ENCODE peak calls at places on chromosomes 4 and X, in six cellular contexts. J is HFF-Myc; R is IMR-90; E is CD4-positive, alpha-beta T cell; G is body of pancreas; T is H9. W is an unnamed sample.

GRCh38 chr4:105472871-105473339 is 957 bp downstream of the PPA2 start:
- DNase-seq in R (no peak), T (no peak), G (no peak), E (no peak), J (peak), W (no peak)

GRCh38 chrX:110699109-110699508 is 96.5 kb downstream of the CHRDL1 start:
- DNase-seq in J (peak), G (no peak), T (no peak), E (no peak), R (no peak), W (no peak)

GRCh38 chrX:132615396-132616131 is 126.7 kb upstream of the MBNL3 start:
- DNase-seq in G (peak), J (no peak), R (peak), E (peak), T (peak), W (peak)

GRCh38 chr4:105140684-105141490 is 5.8 kb upstream of the TET2 start:
- DNase-seq in T (no peak), J (no peak), G (no peak), E (no peak), R (no peak), W (peak)

GRCh38 chrX:96102997-96103396 is 581.6 kb upstream of the DIAPH2 start:
- DNase-seq in T (no peak), R (no peak), J (no peak), E (no peak), G (no peak), W (no peak)

GRCh38 chrX:19130628-19131027 is 8.4 kb upstream of the ADGRG2 start:
- DNase-seq in T (no peak), J (no peak), G (no peak), R (no peak), E (no peak), W (no peak)

GRCh38 chr4:6134612-6135220 is 65.6 kb downstream of the JAKMIP1 start:
- DNase-seq in T (peak), R (no peak), E (no peak), G (no peak), J (no peak), W (no peak)

GRCh38 chr4:33722800-33723511 is 2521.4 kb downstream of the ARAP2 start:
- DNase-seq in G (no peak), T (no peak), J (no peak), E (no peak), R (no peak), W (no peak)

GRCh38 chr4:26325191-26325590 is 4.4 kb downstream of the RBPJ start:
- DNase-seq in T (no peak), G (peak), J (no peak), R (peak), E (no peak), W (no peak)

GRCh38 chr4:138113819-138114415 is 128.2 kb downstream of the SLC7A11 start:
- DNase-seq in J (no peak), G (no peak), T (no peak), E (no peak), R (peak), W (no peak)

GRCh38 chrX:105869676-105870075 is 47.3 kb downstream of the NRK start:
- DNase-seq in E (no peak), G (no peak), R (peak), J (no peak), T (no peak), W (no peak)

GRCh38 chrX:45309096-45309495 is 108.4 kb upstream of the DIPK2B start:
- DNase-seq in G (no peak), T (no peak), E (no peak), R (peak), J (no peak), W (no peak)

GRCh38 chr4:181939199-181939945 is 303.8 kb upstream of the TENM3 start:
- DNase-seq in R (peak), E (no peak), T (no peak), J (no peak), G (no peak), W (no peak)
- TF ChIP-seq CTCF in R (peak), E (no peak), T (peak), J (no peak), G (no peak), W (no peak)

DNA sequence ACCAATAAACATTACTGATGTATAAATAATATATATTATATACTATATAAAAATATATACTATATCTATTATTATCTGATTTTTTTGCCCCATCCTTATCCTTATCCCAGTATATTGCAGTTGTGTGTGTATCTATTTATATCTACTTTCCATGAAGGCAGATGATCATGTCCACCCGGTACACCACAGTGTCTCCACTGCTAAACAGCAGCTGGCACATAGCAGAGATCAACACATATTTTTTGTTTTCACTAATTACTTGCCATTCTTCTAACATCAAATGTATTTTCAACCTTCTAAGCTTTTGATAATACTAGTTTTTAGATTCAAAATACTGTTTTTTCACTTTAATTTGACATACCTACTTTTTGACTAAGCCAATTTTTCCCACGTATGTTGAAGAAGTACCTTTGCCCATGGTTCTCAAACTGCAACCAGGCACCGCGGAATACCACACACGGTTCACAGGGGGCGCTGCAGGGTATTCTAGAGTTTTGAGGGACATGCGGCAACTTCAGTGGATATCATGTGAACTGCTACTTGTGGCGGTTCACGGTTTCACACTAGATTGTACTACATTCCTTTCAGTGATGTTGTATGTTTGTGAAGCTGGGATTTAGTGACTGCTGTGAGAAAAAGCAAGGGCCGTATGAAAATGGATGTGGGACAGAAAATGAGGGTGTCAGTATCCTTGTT is 182.5 kb upstream of the NPY2R start:
- DNase-seq in J (no peak), G (peak), R (no peak), E (no peak), T (peak), W (peak)
- TF ChIP-seq CTCF in J (peak), G (peak), R (peak), E (no peak), T (peak), W (peak)

GRCh38 chrX:115968436-115969252 is 201.9 kb upstream of the AGTR2 start:
- DNase-seq in J (no peak), E (no peak), T (peak), R (no peak), G (peak), W (peak)
- TF ChIP-seq CTCF in J (peak), E (no peak), T (peak), R (no peak), G (no peak), W (peak)

GRCh38 chrX:63471004-63471403 is 119.9 kb upstream of the SPIN4 start:
- DNase-seq in J (no peak), G (no peak), E (no peak), T (no peak), R (no peak), W (no peak)

GRCh38 chrX:63470506-63470905 is 119.4 kb upstream of the SPIN4 start:
- DNase-seq in E (no peak), R (no peak), G (no peak), T (no peak), J (no peak), W (no peak)

GRCh38 chrX:63466690-63467089 is 115.6 kb upstream of the SPIN4 start:
- DNase-seq in G (no peak), J (no peak), T (no peak), E (no peak), R (no peak), W (no peak)
- TF ChIP-seq CTCF in G (no peak), J (no peak), T (peak), E (no peak), R (no peak), W (no peak)

GRCh38 chrX:97743014-97743413 is 859.3 kb downstream of the RPA4 start:
- DNase-seq in T (no peak), E (no peak), J (no peak), G (no peak), R (no peak), W (peak)
- TF ChIP-seq CTCF in T (peak), E (no peak), J (peak), G (no peak), R (no peak), W (no peak)

DNA sequence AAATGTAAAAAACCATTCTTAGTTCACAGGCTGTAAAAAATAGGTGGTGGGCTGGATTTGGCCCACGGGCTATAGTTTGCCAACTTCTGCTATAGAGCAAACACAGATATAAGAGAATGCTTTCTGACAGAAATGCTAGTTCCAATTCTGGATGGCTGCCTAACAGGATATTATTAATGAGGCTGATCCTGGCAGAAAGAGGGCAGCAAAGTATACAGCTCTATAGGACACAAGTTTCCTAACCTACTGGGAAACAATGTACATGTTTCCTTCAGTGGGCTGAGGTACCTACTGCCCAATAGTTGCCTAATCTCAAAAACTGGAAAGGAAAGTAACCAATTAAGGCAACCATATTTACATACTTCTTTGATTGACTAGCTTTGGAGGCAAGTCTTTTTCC is 58.2 kb upstream of the UCP1 start:
- DNase-seq in J (no peak), E (no peak), R (no peak), G (no peak), T (no peak), W (no peak)
- TF ChIP-seq CTCF in J (no peak), E (no peak), R (peak), G (no peak), T (no peak), W (no peak)

DNA sequence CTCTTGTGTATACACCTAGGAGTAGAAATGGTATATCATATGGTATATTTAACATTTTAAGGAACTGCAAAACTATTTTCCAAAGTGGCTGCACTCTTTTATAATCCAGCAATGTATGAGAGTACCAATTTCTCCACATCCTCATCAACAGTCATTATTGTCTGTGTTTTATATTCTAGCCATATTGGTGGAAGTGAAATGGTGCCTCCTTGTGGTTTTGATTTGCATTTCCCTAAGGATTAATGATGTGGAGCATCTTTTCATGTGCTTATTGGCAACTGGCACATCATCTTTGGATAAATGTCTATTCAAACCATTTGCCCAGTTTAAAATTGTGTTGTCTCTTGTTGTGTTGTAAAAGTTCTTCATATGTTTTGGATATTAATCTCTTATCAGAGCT is 9.6 kb downstream of the BMP15 start:
- DNase-seq in R (peak), E (no peak), T (no peak), J (no peak), G (no peak), W (no peak)
- TF ChIP-seq CTCF in R (peak), E (no peak), T (peak), J (peak), G (peak), W (no peak)

GRCh38 chrX:68487254-68487653 is 11.6 kb upstream of the YIPF6 start:
- DNase-seq in G (no peak), T (no peak), R (no peak), J (no peak), E (no peak), W (no peak)

GRCh38 chrX:68488657-68489056 is 10.2 kb upstream of the YIPF6 start:
- DNase-seq in J (no peak), G (no peak), T (no peak), E (no peak), R (no peak), W (no peak)

GRCh38 chrX:68487924-68488323 is 10.9 kb upstream of the YIPF6 start:
- DNase-seq in R (no peak), J (no peak), G (no peak), E (no peak), T (no peak), W (no peak)

GRCh38 chrX:68492583-68492982 is 6.3 kb upstream of the YIPF6 start:
- DNase-seq in G (no peak), T (no peak), R (no peak), J (no peak), E (no peak), W (no peak)

GRCh38 chrX:68490644-68491043 is 8.2 kb upstream of the YIPF6 start:
- DNase-seq in R (peak), E (no peak), G (peak), J (no peak), T (no peak), W (no peak)
- TF ChIP-seq CTCF in R (peak), E (no peak), G (peak), J (peak), T (peak), W (peak)